ENCODE peak calls at places on chromosomes 4 and X, in seven cellular contexts. One of them, this sample, is unnamed.

GRCh38 chr4:25955705-25956104 is 41.7 kb downstream of the SMIM20 start:
- DNase-seq in sigmoid colon: no peak
- DNase-seq in BJ: no peak
- DNase-seq in DND-41: no peak
- DNase-seq in WERI-Rb-1: no peak
- DNase-seq in choroid plexus epithelial cell: no peak
- DNase-seq in dorsolateral prefrontal cortex: no peak
- DNase-seq in this sample: no peak

GRCh38 chr4:15738877-15739276 is 36.0 kb downstream of the BST1 start:
- DNase-seq in WERI-Rb-1: no peak
- DNase-seq in BJ: no peak
- DNase-seq in dorsolateral prefrontal cortex: no peak
- DNase-seq in sigmoid colon: no peak
- DNase-seq in DND-41: no peak
- DNase-seq in choroid plexus epithelial cell: peak
- DNase-seq in this sample: no peak

GRCh38 chr4:164023214-164023613 is 528.7 kb downstream of the TMA16 start:
- DNase-seq in WERI-Rb-1: no peak
- DNase-seq in BJ: no peak
- DNase-seq in choroid plexus epithelial cell: no peak
- DNase-seq in DND-41: no peak
- DNase-seq in sigmoid colon: no peak
- DNase-seq in dorsolateral prefrontal cortex: no peak
- DNase-seq in this sample: no peak

GRCh38 chrX:39869846-39870601 is 227.7 kb downstream of the BCOR start:
- DNase-seq in BJ: no peak
- DNase-seq in dorsolateral prefrontal cortex: no peak
- DNase-seq in DND-41: peak
- DNase-seq in choroid plexus epithelial cell: peak
- DNase-seq in WERI-Rb-1: no peak
- DNase-seq in sigmoid colon: no peak
- DNase-seq in this sample: peak

GRCh38 chr4:54855221-54855854 is 197.6 kb downstream of the KIT start:
- DNase-seq in DND-41: no peak
- DNase-seq in dorsolateral prefrontal cortex: no peak
- DNase-seq in sigmoid colon: no peak
- DNase-seq in BJ: no peak
- DNase-seq in WERI-Rb-1: no peak
- DNase-seq in choroid plexus epithelial cell: no peak
- DNase-seq in this sample: no peak

GRCh38 chr4:105709081-105709450 is 482 bp downstream of the GSTCD start:
- DNase-seq in WERI-Rb-1: peak
- DNase-seq in sigmoid colon: no peak
- DNase-seq in choroid plexus epithelial cell: peak
- DNase-seq in DND-41: peak
- DNase-seq in BJ: no peak
- DNase-seq in dorsolateral prefrontal cortex: no peak
- DNase-seq in this sample: no peak

GRCh38 chr4:57355066-57355465 is 244.9 kb upstream of the IGFBP7 start:
- DNase-seq in DND-41: no peak
- DNase-seq in WERI-Rb-1: no peak
- DNase-seq in BJ: no peak
- DNase-seq in sigmoid colon: no peak
- DNase-seq in dorsolateral prefrontal cortex: no peak
- DNase-seq in choroid plexus epithelial cell: no peak
- DNase-seq in this sample: no peak

GRCh38 chrX:149512225-149512885 is 7.2 kb upstream of the IDS start:
- DNase-seq in DND-41: peak
- DNase-seq in WERI-Rb-1: peak
- DNase-seq in BJ: no peak
- DNase-seq in sigmoid colon: no peak
- DNase-seq in choroid plexus epithelial cell: peak
- DNase-seq in dorsolateral prefrontal cortex: no peak
- DNase-seq in this sample: peak

GRCh38 chrX:19810809-19811208 is 76.6 kb downstream of the SH3KBP1 start:
- DNase-seq in dorsolateral prefrontal cortex: no peak
- DNase-seq in sigmoid colon: no peak
- DNase-seq in BJ: no peak
- DNase-seq in DND-41: no peak
- DNase-seq in WERI-Rb-1: no peak
- DNase-seq in choroid plexus epithelial cell: peak
- DNase-seq in this sample: peak

GRCh38 chr4:112448211-112448745 is 67.7 kb downstream of the NEUROG2 start:
- DNase-seq in WERI-Rb-1: no peak
- DNase-seq in dorsolateral prefrontal cortex: no peak
- DNase-seq in sigmoid colon: no peak
- DNase-seq in DND-41: no peak
- DNase-seq in choroid plexus epithelial cell: no peak
- DNase-seq in BJ: peak
- DNase-seq in this sample: no peak

GRCh38 chr4:38728651-38729141 is 54.1 kb downstream of the TLR10 start:
- DNase-seq in sigmoid colon: no peak
- DNase-seq in DND-41: no peak
- DNase-seq in WERI-Rb-1: peak
- DNase-seq in choroid plexus epithelial cell: no peak
- DNase-seq in BJ: no peak
- DNase-seq in dorsolateral prefrontal cortex: no peak
- DNase-seq in this sample: no peak

DNA sequence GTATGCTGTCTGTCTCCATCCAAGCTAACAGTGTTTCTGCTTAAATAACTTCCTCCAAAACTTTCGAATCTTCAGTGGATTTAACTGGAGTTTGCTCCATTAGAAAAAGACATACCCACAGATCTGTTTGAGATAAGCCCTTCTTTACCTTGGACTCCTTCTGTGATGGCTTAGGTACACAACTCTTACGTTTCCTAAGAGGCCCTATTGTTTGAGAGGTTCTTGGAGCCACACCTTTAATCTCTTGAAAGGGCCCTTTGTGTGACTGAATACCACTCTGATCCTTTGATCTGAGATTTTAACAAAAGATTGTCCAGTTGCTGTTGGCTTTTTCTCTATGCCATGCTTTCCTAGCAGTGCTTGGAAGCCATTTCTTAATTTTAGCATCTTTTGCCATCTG is 92.5 kb downstream of the AKAP4 start:
- DNase-seq in BJ: no peak
- DNase-seq in DND-41: no peak
- DNase-seq in dorsolateral prefrontal cortex: no peak
- DNase-seq in sigmoid colon: no peak
- DNase-seq in WERI-Rb-1: no peak
- DNase-seq in choroid plexus epithelial cell: no peak
- DNase-seq in this sample: no peak
- H3K4me3 ChIP-seq in BJ: no peak
- H3K4me3 ChIP-seq in DND-41: no peak
- H3K4me3 ChIP-seq in dorsolateral prefrontal cortex: no peak
- H3K4me3 ChIP-seq in sigmoid colon: no peak
- H3K4me3 ChIP-seq in WERI-Rb-1: no peak
- H3K4me3 ChIP-seq in choroid plexus epithelial cell: no peak
- H3K4me3 ChIP-seq in this sample: no peak

DNA sequence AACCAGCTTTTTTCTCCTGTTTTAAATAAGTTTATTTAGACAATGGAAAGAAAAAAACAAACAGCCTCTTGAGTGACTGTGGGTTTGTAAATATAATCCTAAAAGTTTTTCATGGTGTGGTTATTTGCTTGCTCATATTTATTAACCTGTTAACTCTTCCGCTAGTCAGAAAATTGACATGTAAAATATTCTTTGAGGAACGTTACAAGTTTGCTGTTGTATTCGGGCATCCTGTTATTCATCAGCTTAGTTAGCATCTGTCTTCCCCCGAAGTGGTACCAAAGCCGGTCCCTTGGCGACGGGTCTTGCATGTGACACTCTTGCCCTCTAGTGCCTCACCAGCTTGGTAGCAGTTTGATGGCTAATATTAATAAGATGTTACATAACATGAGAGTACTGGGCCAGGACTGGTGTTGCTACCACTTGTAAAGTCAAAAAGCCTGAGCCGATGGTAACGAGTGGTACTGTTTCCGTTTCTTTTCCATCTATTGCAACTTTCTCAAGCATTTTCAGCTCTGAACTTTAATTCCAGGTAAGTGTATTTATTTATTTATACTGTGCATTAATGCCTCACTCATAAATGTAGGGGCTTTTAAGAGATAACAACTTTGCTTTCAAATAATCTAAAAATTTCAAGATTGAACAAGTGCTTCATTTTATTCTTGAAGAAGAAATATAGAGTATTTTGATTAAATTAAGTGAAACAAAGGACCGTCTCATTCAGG is at the start of gene NDST3:
- DNase-seq in dorsolateral prefrontal cortex: peak
- DNase-seq in WERI-Rb-1: peak
- DNase-seq in sigmoid colon: no peak
- DNase-seq in choroid plexus epithelial cell: peak
- DNase-seq in BJ: no peak
- DNase-seq in DND-41: peak
- DNase-seq in this sample: peak
- TF ChIP-seq CTCF in dorsolateral prefrontal cortex: peak
- TF ChIP-seq CTCF in WERI-Rb-1: peak
- TF ChIP-seq CTCF in sigmoid colon: no peak
- TF ChIP-seq CTCF in choroid plexus epithelial cell: peak
- TF ChIP-seq CTCF in BJ: peak
- TF ChIP-seq CTCF in DND-41: peak
- TF ChIP-seq CTCF in this sample: peak

GRCh38 chrX:7127058-7127457 is 20.5 kb upstream of the STS start:
- DNase-seq in BJ: no peak
- DNase-seq in WERI-Rb-1: no peak
- DNase-seq in choroid plexus epithelial cell: peak
- DNase-seq in dorsolateral prefrontal cortex: no peak
- DNase-seq in DND-41: no peak
- DNase-seq in sigmoid colon: no peak
- DNase-seq in this sample: no peak
- H3K4me3 ChIP-seq in BJ: no peak
- H3K4me3 ChIP-seq in WERI-Rb-1: no peak
- H3K4me3 ChIP-seq in choroid plexus epithelial cell: no peak
- H3K4me3 ChIP-seq in dorsolateral prefrontal cortex: no peak
- H3K4me3 ChIP-seq in DND-41: no peak
- H3K4me3 ChIP-seq in sigmoid colon: no peak
- H3K4me3 ChIP-seq in this sample: no peak

DNA sequence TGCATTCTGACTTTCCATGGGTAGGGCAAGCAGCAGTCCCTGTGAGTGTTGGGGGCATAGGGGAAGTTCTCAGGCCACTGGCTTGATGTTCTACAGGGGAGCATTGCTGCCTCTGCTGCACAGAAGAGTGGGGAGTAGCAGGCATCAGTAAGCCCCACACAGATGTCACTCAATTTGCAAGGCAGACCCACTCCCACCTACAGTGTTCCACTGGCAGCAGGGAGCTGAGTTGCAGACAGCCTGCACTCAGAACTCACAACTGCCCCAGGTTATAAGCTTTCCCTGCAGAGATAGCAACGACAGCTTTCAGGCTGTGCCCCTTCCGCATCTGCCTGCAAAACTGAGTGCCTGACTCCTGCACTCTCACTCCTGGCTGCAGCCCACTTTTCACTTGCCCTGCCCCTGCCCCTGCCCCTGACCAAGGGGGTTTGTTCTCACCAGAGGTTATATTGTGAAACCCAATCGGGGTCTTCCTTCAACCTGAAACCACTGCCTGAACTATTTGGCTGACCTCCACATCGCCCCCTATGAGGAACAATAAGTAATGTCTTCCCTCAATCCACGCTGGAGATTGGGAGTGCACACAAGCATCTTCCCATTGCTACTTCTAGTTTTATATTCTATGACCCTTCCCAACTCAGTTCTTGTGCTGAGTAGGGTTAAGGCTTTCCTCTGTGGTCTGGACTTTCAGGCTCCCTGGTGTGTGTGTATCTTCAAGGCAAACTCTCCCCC is 227.4 kb upstream of the CXorf51B start:
- DNase-seq in WERI-Rb-1: no peak
- DNase-seq in BJ: no peak
- DNase-seq in choroid plexus epithelial cell: no peak
- DNase-seq in sigmoid colon: no peak
- DNase-seq in dorsolateral prefrontal cortex: no peak
- DNase-seq in DND-41: no peak
- DNase-seq in this sample: no peak
- TF ChIP-seq CTCF in WERI-Rb-1: peak
- TF ChIP-seq CTCF in BJ: no peak
- TF ChIP-seq CTCF in choroid plexus epithelial cell: no peak
- TF ChIP-seq CTCF in sigmoid colon: no peak
- TF ChIP-seq CTCF in dorsolateral prefrontal cortex: no peak
- TF ChIP-seq CTCF in DND-41: no peak
- TF ChIP-seq CTCF in this sample: no peak

GRCh38 chr4:185654965-185655554 is 119.8 kb upstream of the PDLIM3 start:
- DNase-seq in sigmoid colon: no peak
- DNase-seq in dorsolateral prefrontal cortex: no peak
- DNase-seq in WERI-Rb-1: no peak
- DNase-seq in choroid plexus epithelial cell: no peak
- DNase-seq in BJ: no peak
- DNase-seq in DND-41: no peak
- DNase-seq in this sample: no peak
- H3K4me3 ChIP-seq in sigmoid colon: peak
- H3K4me3 ChIP-seq in dorsolateral prefrontal cortex: peak
- H3K4me3 ChIP-seq in WERI-Rb-1: no peak
- H3K4me3 ChIP-seq in choroid plexus epithelial cell: no peak
- H3K4me3 ChIP-seq in BJ: no peak
- H3K4me3 ChIP-seq in DND-41: no peak
- H3K4me3 ChIP-seq in this sample: no peak

GRCh38 chr4:158171456-158171790 is 1.4 kb downstream of the GASK1B start:
- DNase-seq in BJ: no peak
- DNase-seq in dorsolateral prefrontal cortex: no peak
- DNase-seq in WERI-Rb-1: no peak
- DNase-seq in choroid plexus epithelial cell: no peak
- DNase-seq in DND-41: no peak
- DNase-seq in sigmoid colon: no peak
- DNase-seq in this sample: no peak
- TF ChIP-seq CTCF in BJ: no peak
- TF ChIP-seq CTCF in dorsolateral prefrontal cortex: no peak
- TF ChIP-seq CTCF in WERI-Rb-1: no peak
- TF ChIP-seq CTCF in choroid plexus epithelial cell: no peak
- TF ChIP-seq CTCF in DND-41: no peak
- TF ChIP-seq CTCF in sigmoid colon: no peak
- TF ChIP-seq CTCF in this sample: no peak

DNA sequence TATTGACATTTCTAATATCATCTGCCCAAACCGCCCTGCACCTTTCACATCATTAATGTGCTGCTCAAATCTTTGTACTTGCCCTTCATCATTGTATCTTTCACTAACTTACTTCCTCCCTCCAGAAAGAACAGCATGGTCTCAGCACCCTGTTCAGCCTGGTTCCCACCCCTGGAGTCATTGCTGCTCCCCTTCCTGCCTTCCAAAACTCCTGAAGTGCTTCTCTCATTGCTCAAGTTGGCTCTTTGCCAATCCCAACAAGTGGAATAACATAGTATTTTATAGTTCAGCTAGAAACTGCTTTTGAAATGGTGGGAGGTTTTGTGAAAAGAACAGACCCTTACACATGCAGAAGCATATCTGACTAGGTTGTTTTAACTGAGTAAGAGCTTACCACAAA is 14.0 kb upstream of the TTC29 start:
- DNase-seq in choroid plexus epithelial cell: peak
- DNase-seq in sigmoid colon: no peak
- DNase-seq in WERI-Rb-1: no peak
- DNase-seq in dorsolateral prefrontal cortex: no peak
- DNase-seq in BJ: no peak
- DNase-seq in DND-41: no peak
- DNase-seq in this sample: peak
- H3K4me3 ChIP-seq in choroid plexus epithelial cell: no peak
- H3K4me3 ChIP-seq in sigmoid colon: no peak
- H3K4me3 ChIP-seq in WERI-Rb-1: no peak
- H3K4me3 ChIP-seq in dorsolateral prefrontal cortex: no peak
- H3K4me3 ChIP-seq in BJ: no peak
- H3K4me3 ChIP-seq in DND-41: no peak
- H3K4me3 ChIP-seq in this sample: no peak